ENCODE peak calls at places on chromosomes 3 and 15, in nine cellular contexts. One of them, this sample, is unnamed.

GRCh38 chr15:64549860-64550259 is 89.5 kb downstream of the ZNF609 start:
- DNase-seq in astrocyte of the spinal cord: no peak
- DNase-seq in lower lobe of right lung: no peak
- DNase-seq in Calu3: no peak
- DNase-seq in cardiac fibroblast: no peak
- DNase-seq in adrenal gland: no peak
- DNase-seq in stomach: no peak
- DNase-seq in A673: no peak
- DNase-seq in cardiac muscle cell: no peak
- DNase-seq in this sample: no peak

GRCh38 chr3:34687671-34688070 is 889.2 kb downstream of the PDCD6IP start:
- DNase-seq in astrocyte of the spinal cord: no peak
- DNase-seq in lower lobe of right lung: no peak
- DNase-seq in Calu3: no peak
- DNase-seq in cardiac fibroblast: no peak
- DNase-seq in adrenal gland: no peak
- DNase-seq in stomach: no peak
- DNase-seq in A673: no peak
- DNase-seq in cardiac muscle cell: no peak
- DNase-seq in this sample: no peak

GRCh38 chr3:130783629-130784028 is 37.0 kb upstream of the PIK3R4 start:
- DNase-seq in astrocyte of the spinal cord: peak; percentile 5
- DNase-seq in lower lobe of right lung: no peak
- DNase-seq in Calu3: peak; percentile 51
- DNase-seq in cardiac fibroblast: no peak
- DNase-seq in adrenal gland: no peak
- DNase-seq in stomach: no peak
- DNase-seq in A673: peak; percentile 53
- DNase-seq in cardiac muscle cell: no peak
- DNase-seq in this sample: no peak

GRCh38 chr15:79161837-79162508 is 71.4 kb upstream of the RASGRF1 start:
- DNase-seq in astrocyte of the spinal cord: no peak
- DNase-seq in lower lobe of right lung: no peak
- DNase-seq in Calu3: no peak
- DNase-seq in cardiac fibroblast: no peak
- DNase-seq in adrenal gland: no peak
- DNase-seq in stomach: no peak
- DNase-seq in A673: no peak
- DNase-seq in cardiac muscle cell: no peak
- DNase-seq in this sample: no peak

GRCh38 chr3:53202331-53203015 is 41.5 kb downstream of the PRKCD start:
- DNase-seq in astrocyte of the spinal cord: no peak
- DNase-seq in lower lobe of right lung: no peak
- DNase-seq in Calu3: no peak
- DNase-seq in cardiac fibroblast: no peak
- DNase-seq in adrenal gland: no peak
- DNase-seq in stomach: no peak
- DNase-seq in A673: no peak
- DNase-seq in cardiac muscle cell: no peak
- DNase-seq in this sample: no peak

GRCh38 chr3:45123030-45123429 is 23.1 kb downstream of the CDCP1 start:
- DNase-seq in astrocyte of the spinal cord: peak; percentile 82
- DNase-seq in lower lobe of right lung: no peak
- DNase-seq in Calu3: no peak
- DNase-seq in cardiac fibroblast: peak; percentile 98
- DNase-seq in adrenal gland: no peak
- DNase-seq in stomach: no peak
- DNase-seq in A673: no peak
- DNase-seq in cardiac muscle cell: no peak
- DNase-seq in this sample: no peak

GRCh38 chr3:3145831-3146230 is 19.1 kb downstream of the TRNT1 start:
- DNase-seq in astrocyte of the spinal cord: no peak
- DNase-seq in lower lobe of right lung: no peak
- DNase-seq in Calu3: no peak
- DNase-seq in cardiac fibroblast: no peak
- DNase-seq in adrenal gland: no peak
- DNase-seq in stomach: no peak
- DNase-seq in A673: no peak
- DNase-seq in cardiac muscle cell: no peak
- DNase-seq in this sample: no peak

GRCh38 chr15:74406992-74407705 is 26.6 kb downstream of the SEMA7A start:
- DNase-seq in astrocyte of the spinal cord: peak; percentile 92
- DNase-seq in lower lobe of right lung: no peak
- DNase-seq in Calu3: no peak
- DNase-seq in cardiac fibroblast: peak; percentile 89
- DNase-seq in adrenal gland: no peak
- DNase-seq in stomach: no peak
- DNase-seq in A673: peak; percentile 67
- DNase-seq in cardiac muscle cell: no peak
- DNase-seq in this sample: peak; percentile 30

GRCh38 chr3:149340310-149340933 is 7.0 kb upstream of the TM4SF18 start:
- DNase-seq in astrocyte of the spinal cord: peak; percentile 65
- DNase-seq in lower lobe of right lung: no peak
- DNase-seq in Calu3: peak; percentile 24
- DNase-seq in cardiac fibroblast: peak; percentile 82
- DNase-seq in adrenal gland: no peak
- DNase-seq in stomach: no peak
- DNase-seq in A673: no peak
- DNase-seq in cardiac muscle cell: no peak
- DNase-seq in this sample: no peak

GRCh38 chr3:172635588-172635987 is 75.3 kb downstream of the NCEH1 start:
- DNase-seq in astrocyte of the spinal cord: no peak
- DNase-seq in lower lobe of right lung: no peak
- DNase-seq in Calu3: peak; percentile 53
- DNase-seq in cardiac fibroblast: peak; percentile 31
- DNase-seq in adrenal gland: no peak
- DNase-seq in stomach: no peak
- DNase-seq in A673: no peak
- DNase-seq in cardiac muscle cell: no peak
- DNase-seq in this sample: no peak

GRCh38 chr15:39488498-39488897 is 92.4 kb upstream of the THBS1 start:
- DNase-seq in astrocyte of the spinal cord: no peak
- DNase-seq in lower lobe of right lung: no peak
- DNase-seq in Calu3: no peak
- DNase-seq in cardiac fibroblast: no peak
- DNase-seq in adrenal gland: no peak
- DNase-seq in stomach: no peak
- DNase-seq in A673: no peak
- DNase-seq in cardiac muscle cell: no peak
- DNase-seq in this sample: no peak

GRCh38 chr3:128343287-128344045 is 123.2 kb downstream of the DNAJB8 start:
- DNase-seq in astrocyte of the spinal cord: peak; percentile 47
- DNase-seq in lower lobe of right lung: peak; percentile 36
- DNase-seq in Calu3: peak; percentile 76
- DNase-seq in cardiac fibroblast: peak; percentile 56
- DNase-seq in adrenal gland: no peak
- DNase-seq in stomach: peak; percentile 47
- DNase-seq in A673: peak; percentile 12
- DNase-seq in cardiac muscle cell: peak; percentile 90
- DNase-seq in this sample: no peak

GRCh38 chr3:97662264-97662663 is 102.3 kb upstream of the ARL6 start:
- DNase-seq in astrocyte of the spinal cord: no peak
- DNase-seq in lower lobe of right lung: no peak
- DNase-seq in Calu3: no peak
- DNase-seq in cardiac fibroblast: no peak
- DNase-seq in adrenal gland: no peak
- DNase-seq in stomach: no peak
- DNase-seq in A673: no peak
- DNase-seq in cardiac muscle cell: no peak
- DNase-seq in this sample: no peak

GRCh38 chr15:52254331-52254730 is 41.3 kb downstream of the MYO5C start:
- DNase-seq in astrocyte of the spinal cord: no peak
- DNase-seq in lower lobe of right lung: no peak
- DNase-seq in Calu3: no peak
- DNase-seq in cardiac fibroblast: peak; percentile 17
- DNase-seq in adrenal gland: no peak
- DNase-seq in stomach: no peak
- DNase-seq in A673: peak; percentile 7
- DNase-seq in cardiac muscle cell: no peak
- DNase-seq in this sample: no peak

DNA sequence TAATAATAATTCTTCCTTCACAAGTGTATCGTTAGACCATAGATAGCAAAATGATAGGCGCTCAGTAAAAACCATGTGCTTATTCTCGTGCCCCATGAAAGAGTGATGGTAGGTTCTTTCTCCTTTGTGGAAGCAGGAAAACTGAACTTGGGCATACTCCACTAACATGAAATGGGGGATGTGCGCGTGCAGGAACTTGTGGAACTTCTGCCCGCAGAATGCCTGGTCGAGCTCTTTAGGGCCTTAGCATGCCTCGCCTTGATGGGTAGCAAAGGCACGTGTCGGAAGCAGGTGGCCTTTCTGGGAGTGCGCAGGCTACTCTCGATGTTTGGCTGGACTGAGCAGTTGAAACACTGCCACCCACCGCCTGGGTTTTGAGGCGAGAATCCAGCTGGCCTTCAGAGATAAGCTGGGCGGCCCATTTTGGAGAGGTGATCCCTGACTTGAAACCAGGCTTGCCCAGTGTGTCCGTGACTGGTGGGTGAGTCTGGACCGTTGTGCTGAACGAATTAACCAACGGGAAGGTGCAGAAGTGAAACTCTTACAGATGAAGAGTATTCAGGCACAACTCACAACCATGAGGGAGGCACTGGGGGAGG is 821 bp downstream of the PCCB start:
- DNase-seq in astrocyte of the spinal cord: peak; percentile 53
- DNase-seq in lower lobe of right lung: peak; percentile 72
- DNase-seq in Calu3: peak; percentile 70
- DNase-seq in cardiac fibroblast: peak; percentile 53
- DNase-seq in adrenal gland: peak; percentile 71
- DNase-seq in stomach: peak; percentile 65
- DNase-seq in A673: peak; percentile 66
- DNase-seq in cardiac muscle cell: peak; percentile 8
- DNase-seq in this sample: peak; percentile 3
- TF ChIP-seq CTCF in astrocyte of the spinal cord: peak; percentile 32
- TF ChIP-seq CTCF in lower lobe of right lung: peak; percentile 32
- TF ChIP-seq CTCF in Calu3: no peak
- TF ChIP-seq CTCF in cardiac fibroblast: peak; percentile 30
- TF ChIP-seq CTCF in adrenal gland: peak; percentile 32
- TF ChIP-seq CTCF in stomach: no peak
- TF ChIP-seq CTCF in A673: peak; percentile 35
- TF ChIP-seq CTCF in cardiac muscle cell: peak; percentile 31
- TF ChIP-seq CTCF in this sample: no peak

GRCh38 chr3:196317702-196318467 is at the start of gene DYNLT2B:
- DNase-seq in astrocyte of the spinal cord: peak; percentile 91
- DNase-seq in lower lobe of right lung: peak; percentile 92
- DNase-seq in Calu3: peak; percentile 89
- DNase-seq in cardiac fibroblast: peak; percentile 88
- DNase-seq in adrenal gland: peak; percentile 89
- DNase-seq in stomach: peak; percentile 90
- DNase-seq in A673: peak; percentile 94
- DNase-seq in cardiac muscle cell: peak; percentile 93
- DNase-seq in this sample: peak; percentile 75
- TF ChIP-seq CTCF in astrocyte of the spinal cord: no peak
- TF ChIP-seq CTCF in lower lobe of right lung: no peak
- TF ChIP-seq CTCF in Calu3: no peak
- TF ChIP-seq CTCF in cardiac fibroblast: no peak
- TF ChIP-seq CTCF in adrenal gland: no peak
- TF ChIP-seq CTCF in stomach: no peak
- TF ChIP-seq CTCF in A673: no peak
- TF ChIP-seq CTCF in cardiac muscle cell: no peak
- TF ChIP-seq CTCF in this sample: no peak

GRCh38 chr3:14125193-14126016 is 553 bp downstream of the TMEM43 start:
- DNase-seq in astrocyte of the spinal cord: peak; percentile 96
- DNase-seq in lower lobe of right lung: peak; percentile 87
- DNase-seq in Calu3: peak; percentile 73
- DNase-seq in cardiac fibroblast: peak; percentile 95
- DNase-seq in adrenal gland: peak; percentile 63
- DNase-seq in stomach: peak; percentile 50
- DNase-seq in A673: peak; percentile 86
- DNase-seq in cardiac muscle cell: peak; percentile 88
- DNase-seq in this sample: no peak
- TF ChIP-seq CTCF in astrocyte of the spinal cord: peak; percentile 21
- TF ChIP-seq CTCF in lower lobe of right lung: peak; percentile 19
- TF ChIP-seq CTCF in Calu3: no peak
- TF ChIP-seq CTCF in cardiac fibroblast: no peak
- TF ChIP-seq CTCF in adrenal gland: peak; percentile 13
- TF ChIP-seq CTCF in stomach: no peak
- TF ChIP-seq CTCF in A673: no peak
- TF ChIP-seq CTCF in cardiac muscle cell: peak; percentile 18
- TF ChIP-seq CTCF in this sample: peak; percentile 28

GRCh38 chr15:31145271-31145911 is 43.9 kb upstream of the TRPM1 start:
- DNase-seq in astrocyte of the spinal cord: no peak
- DNase-seq in lower lobe of right lung: no peak
- DNase-seq in Calu3: no peak
- DNase-seq in cardiac fibroblast: peak; percentile 29
- DNase-seq in adrenal gland: no peak
- DNase-seq in stomach: no peak
- DNase-seq in A673: no peak
- DNase-seq in cardiac muscle cell: no peak
- DNase-seq in this sample: no peak
- TF ChIP-seq CTCF in astrocyte of the spinal cord: peak; percentile 18
- TF ChIP-seq CTCF in lower lobe of right lung: no peak
- TF ChIP-seq CTCF in Calu3: no peak
- TF ChIP-seq CTCF in cardiac fibroblast: no peak
- TF ChIP-seq CTCF in adrenal gland: no peak
- TF ChIP-seq CTCF in stomach: no peak
- TF ChIP-seq CTCF in A673: peak; percentile 9
- TF ChIP-seq CTCF in cardiac muscle cell: peak; percentile 29
- TF ChIP-seq CTCF in this sample: peak; percentile 39

GRCh38 chr15:27238209-27238608 is 267.2 kb downstream of the GABRG3 start:
- DNase-seq in astrocyte of the spinal cord: no peak
- DNase-seq in lower lobe of right lung: no peak
- DNase-seq in Calu3: no peak
- DNase-seq in cardiac fibroblast: no peak
- DNase-seq in adrenal gland: no peak
- DNase-seq in stomach: no peak
- DNase-seq in A673: no peak
- DNase-seq in cardiac muscle cell: no peak
- DNase-seq in this sample: no peak
- TF ChIP-seq CTCF in astrocyte of the spinal cord: no peak
- TF ChIP-seq CTCF in lower lobe of right lung: no peak
- TF ChIP-seq CTCF in Calu3: no peak
- TF ChIP-seq CTCF in cardiac fibroblast: no peak
- TF ChIP-seq CTCF in adrenal gland: no peak
- TF ChIP-seq CTCF in stomach: no peak
- TF ChIP-seq CTCF in A673: no peak
- TF ChIP-seq CTCF in cardiac muscle cell: no peak
- TF ChIP-seq CTCF in this sample: no peak